ENCODE peak calls at places on chromosomes 7 and 10, in four cellular contexts. X is iris pigment epithelial cell; N is esophagus squamous epithelium; B is activated naive CD4-positive, alpha-beta T cell. G is an unnamed sample.

GRCh38 chr7:73870041-73870492 is 9.1 kb downstream of the TMEM270 start:
- DNase-seq in X (no peak), N (no peak), B (no peak), G (no peak)

GRCh38 chr7:153061913-153062528 is 302.5 kb downstream of the ACTR3B start:
- DNase-seq in X (no peak), N (no peak), B (no peak), G (no peak)

GRCh38 chr10:103668351-103669242 is 175.1 kb downstream of the NEURL1 start:
- DNase-seq in X (peak; percentile 55), N (no peak), B (no peak), G (no peak)

GRCh38 chr7:92612501-92612900 is 22.3 kb upstream of the FAM133B start:
- DNase-seq in X (peak; percentile 58), N (no peak), B (no peak), G (no peak)

GRCh38 chr7:138527746-138528223 is 67.7 kb downstream of the TRIM24 start:
- DNase-seq in X (no peak), N (no peak), B (no peak), G (no peak)

GRCh38 chr7:69775231-69775771 is 177.0 kb downstream of the AUTS2 start:
- DNase-seq in X (no peak), N (no peak), B (no peak), G (no peak)

GRCh38 chr10:106185991-106186390 is 978.5 kb downstream of the SORCS1 start:
- DNase-seq in X (peak; percentile 79), N (no peak), B (no peak), G (no peak)

GRCh38 chr7:79453558-79454324 is at the start of gene MAGI2:
- DNase-seq in X (peak; percentile 93), N (peak; percentile 3), B (no peak), G (no peak)

GRCh38 chr10:113704637-113705343 is 25.1 kb downstream of the CASP7 start:
- DNase-seq in X (peak; percentile 61), N (no peak), B (no peak), G (no peak)

GRCh38 chr7:142914121-142914520 is 19.4 kb downstream of the TRPV5 start:
- DNase-seq in X (no peak), N (no peak), B (no peak), G (no peak)

GRCh38 chr10:60974463-60975149 is 30.6 kb upstream of the RHOBTB1 start:
- DNase-seq in X (no peak), N (no peak), B (no peak), G (no peak)

GRCh38 chr7:95950698-95951097 is 178.3 kb downstream of the DYNC1I1 start:
- DNase-seq in X (peak; percentile 6), N (no peak), B (no peak), G (no peak)

GRCh38 chr10:58743466-58744115 is 230.9 kb downstream of the BICC1 start:
- DNase-seq in X (peak; percentile 63), N (no peak), B (no peak), G (no peak)

GRCh38 chr7:29609162-29610030 is 45.8 kb downstream of the PRR15 start:
- DNase-seq in X (peak; percentile 32), N (no peak), B (no peak), G (no peak)

GRCh38 chr7:134016223-134016941 is 110.8 kb upstream of the LRGUK start:
- DNase-seq in X (peak; percentile 15), N (no peak), B (no peak), G (no peak)

GRCh38 chr7:44768663-44769361 is 20.2 kb downstream of the ZMIZ2 start:
- DNase-seq in X (no peak), N (no peak), B (no peak), G (no peak)

GRCh38 chr7:108525327-108525984 is 479 bp downstream of the PNPLA8 start:
- DNase-seq in X (peak; percentile 77), N (no peak), B (no peak), G (no peak)

GRCh38 chr10:73183882-73184281 is 16.0 kb downstream of the FAM149B1 start:
- DNase-seq in X (peak; percentile 72), N (no peak), B (no peak), G (no peak)

GRCh38 chr10:70528726-70529362 is 50.3 kb downstream of the PALD1 start:
- DNase-seq in X (peak; percentile 71), N (no peak), B (no peak), G (no peak)

GRCh38 chr10:133162178-133162909 is 2.3 kb downstream of the KNDC1 start:
- DNase-seq in X (no peak), N (no peak), B (no peak), G (no peak)

GRCh38 chr10:46548781-46549090 is 7.7 kb downstream of the GPRIN2 start:
- DNase-seq in X (no peak), N (no peak), B (no peak), G (no peak)

GRCh38 chr10:70549962-70550845 is 52.3 kb downstream of the PRF1 start:
- DNase-seq in X (peak; percentile 51), N (no peak), B (peak; percentile 58), G (peak; percentile 17)

GRCh38 chr10:34906021-34906965 is 91.2 kb upstream of the PARD3 start:
- DNase-seq in X (peak; percentile 85), N (no peak), B (no peak), G (no peak)

GRCh38 chr7:81294897-81295515 is 376.2 kb upstream of the SEMA3C start:
- DNase-seq in X (no peak), N (no peak), B (no peak), G (no peak)

GRCh38 chr10:91756286-91756685 is 41.9 kb upstream of the TNKS2 start:
- DNase-seq in X (peak; percentile 90), N (no peak), B (no peak), G (no peak)